ENCODE peak calls at places on chromosomes 1 and 21, in six cellular contexts. One of them, this sample, is unnamed.

GRCh38 chr1:230270185-230270939 is 155.8 kb downstream of the PGBD5 start:
- DNase-seq in heart right ventricle: no peak
- DNase-seq in brain microvascular endothelial cell: peak; percentile 12
- DNase-seq in GM23338: no peak
- DNase-seq in right atrium auricular region: no peak
- DNase-seq in right cardiac atrium: no peak
- DNase-seq in this sample: no peak

GRCh38 chr1:116777831-116778830 is 23.9 kb downstream of the CD2 start:
- DNase-seq in heart right ventricle: no peak
- DNase-seq in brain microvascular endothelial cell: peak; percentile 73
- DNase-seq in GM23338: peak; percentile 9
- DNase-seq in right atrium auricular region: no peak
- DNase-seq in right cardiac atrium: no peak
- DNase-seq in this sample: no peak

GRCh38 chr21:25791321-25791720 is 56.5 kb downstream of the GABPA start:
- DNase-seq in heart right ventricle: no peak
- DNase-seq in brain microvascular endothelial cell: no peak
- DNase-seq in GM23338: peak; percentile 27
- DNase-seq in right atrium auricular region: no peak
- DNase-seq in right cardiac atrium: no peak
- DNase-seq in this sample: no peak

GRCh38 chr21:20720623-20721022 is 277.6 kb upstream of the NCAM2 start:
- DNase-seq in heart right ventricle: no peak
- DNase-seq in brain microvascular endothelial cell: no peak
- DNase-seq in GM23338: no peak
- DNase-seq in right atrium auricular region: no peak
- DNase-seq in right cardiac atrium: no peak
- DNase-seq in this sample: no peak

GRCh38 chr21:41500931-41501381 is 7.0 kb downstream of the TMPRSS2 start:
- DNase-seq in heart right ventricle: no peak
- DNase-seq in brain microvascular endothelial cell: no peak
- DNase-seq in GM23338: no peak
- DNase-seq in right atrium auricular region: no peak
- DNase-seq in right cardiac atrium: no peak
- DNase-seq in this sample: no peak

GRCh38 chr1:228471762-228472398 is 15.3 kb upstream of the RNF187 start:
- DNase-seq in heart right ventricle: no peak
- DNase-seq in brain microvascular endothelial cell: no peak
- DNase-seq in GM23338: peak; percentile 93
- DNase-seq in right atrium auricular region: no peak
- DNase-seq in right cardiac atrium: no peak
- DNase-seq in this sample: no peak

GRCh38 chr1:3453891-3454810 is at the start of gene ARHGEF16:
- DNase-seq in heart right ventricle: peak; percentile 61
- DNase-seq in brain microvascular endothelial cell: peak; percentile 29
- DNase-seq in GM23338: peak; percentile 93
- DNase-seq in right atrium auricular region: no peak
- DNase-seq in right cardiac atrium: peak; percentile 60
- DNase-seq in this sample: no peak

GRCh38 chr1:201295346-201295745 is 12.0 kb downstream of the PKP1 start:
- DNase-seq in heart right ventricle: no peak
- DNase-seq in brain microvascular endothelial cell: no peak
- DNase-seq in GM23338: no peak
- DNase-seq in right atrium auricular region: no peak
- DNase-seq in right cardiac atrium: no peak
- DNase-seq in this sample: no peak

GRCh38 chr1:7783178-7783711 is 846 bp upstream of the PER3 start:
- DNase-seq in heart right ventricle: peak; percentile 74
- DNase-seq in brain microvascular endothelial cell: peak; percentile 4
- DNase-seq in GM23338: peak; percentile 83
- DNase-seq in right atrium auricular region: peak; percentile 72
- DNase-seq in right cardiac atrium: peak; percentile 82
- DNase-seq in this sample: no peak

GRCh38 chr21:15264084-15264483 is 199.3 kb upstream of the NRIP1 start:
- DNase-seq in heart right ventricle: no peak
- DNase-seq in brain microvascular endothelial cell: no peak
- DNase-seq in GM23338: no peak
- DNase-seq in right atrium auricular region: no peak
- DNase-seq in right cardiac atrium: no peak
- DNase-seq in this sample: no peak

GRCh38 chr1:172976222-172977041 is 74.3 kb downstream of the TNFSF18 start:
- DNase-seq in heart right ventricle: no peak
- DNase-seq in brain microvascular endothelial cell: peak; percentile 90
- DNase-seq in GM23338: no peak
- DNase-seq in right atrium auricular region: no peak
- DNase-seq in right cardiac atrium: no peak
- DNase-seq in this sample: peak; percentile 65

GRCh38 chr21:42234026-42234425 is 15.1 kb downstream of the ABCG1 start:
- DNase-seq in heart right ventricle: no peak
- DNase-seq in brain microvascular endothelial cell: no peak
- DNase-seq in GM23338: peak; percentile 48
- DNase-seq in right atrium auricular region: no peak
- DNase-seq in right cardiac atrium: no peak
- DNase-seq in this sample: no peak

GRCh38 chr1:119631433-119632102 is 16.5 kb downstream of the ZNF697 start:
- DNase-seq in heart right ventricle: peak; percentile 95
- DNase-seq in brain microvascular endothelial cell: peak; percentile 66
- DNase-seq in GM23338: peak; percentile 78
- DNase-seq in right atrium auricular region: peak; percentile 87
- DNase-seq in right cardiac atrium: peak; percentile 91
- DNase-seq in this sample: no peak

GRCh38 chr1:230277201-230277771 is 148.8 kb downstream of the PGBD5 start:
- DNase-seq in heart right ventricle: no peak
- DNase-seq in brain microvascular endothelial cell: no peak
- DNase-seq in GM23338: peak; percentile 97
- DNase-seq in right atrium auricular region: no peak
- DNase-seq in right cardiac atrium: no peak
- DNase-seq in this sample: no peak

GRCh38 chr1:151909167-151910149 is at the start of gene THEM4:
- DNase-seq in heart right ventricle: peak; percentile 98
- DNase-seq in brain microvascular endothelial cell: peak; percentile 92
- DNase-seq in GM23338: peak; percentile 99
- DNase-seq in right atrium auricular region: peak; percentile 97
- DNase-seq in right cardiac atrium: peak; percentile 99
- DNase-seq in this sample: peak; percentile 49

GRCh38 chr1:177164380-177165068 is at the start of gene ASTN1:
- DNase-seq in heart right ventricle: no peak
- DNase-seq in brain microvascular endothelial cell: no peak
- DNase-seq in GM23338: peak; percentile 85
- DNase-seq in right atrium auricular region: no peak
- DNase-seq in right cardiac atrium: no peak
- DNase-seq in this sample: no peak

GRCh38 chr1:179298952-179299351 is 5.4 kb downstream of the SOAT1 start:
- DNase-seq in heart right ventricle: no peak
- DNase-seq in brain microvascular endothelial cell: no peak
- DNase-seq in GM23338: no peak
- DNase-seq in right atrium auricular region: no peak
- DNase-seq in right cardiac atrium: no peak
- DNase-seq in this sample: no peak

GRCh38 chr1:27599605-27600499 is 4.1 kb downstream of the AHDC1 start:
- DNase-seq in heart right ventricle: no peak
- DNase-seq in brain microvascular endothelial cell: no peak
- DNase-seq in GM23338: peak; percentile 81
- DNase-seq in right atrium auricular region: no peak
- DNase-seq in right cardiac atrium: no peak
- DNase-seq in this sample: no peak

GRCh38 chr21:37915516-37915915 is 741 bp downstream of the KCNJ6 start:
- DNase-seq in heart right ventricle: no peak
- DNase-seq in brain microvascular endothelial cell: no peak
- DNase-seq in GM23338: peak; percentile 37
- DNase-seq in right atrium auricular region: no peak
- DNase-seq in right cardiac atrium: no peak
- DNase-seq in this sample: no peak

GRCh38 chr1:10430216-10431064 is at the start of gene CENPS:
- DNase-seq in heart right ventricle: peak; percentile 92
- DNase-seq in brain microvascular endothelial cell: peak; percentile 77
- DNase-seq in GM23338: peak; percentile 98
- DNase-seq in right atrium auricular region: peak; percentile 85
- DNase-seq in right cardiac atrium: peak; percentile 96
- DNase-seq in this sample: no peak

GRCh38 chr21:22842875-22843274 is 1844.7 kb downstream of the NCAM2 start:
- DNase-seq in heart right ventricle: no peak
- DNase-seq in brain microvascular endothelial cell: no peak
- DNase-seq in GM23338: peak; percentile 2
- DNase-seq in right atrium auricular region: no peak
- DNase-seq in right cardiac atrium: no peak
- DNase-seq in this sample: no peak

GRCh38 chr21:42374457-42374856 is 8.1 kb upstream of the TFF1 start:
- DNase-seq in heart right ventricle: no peak
- DNase-seq in brain microvascular endothelial cell: no peak
- DNase-seq in GM23338: no peak
- DNase-seq in right atrium auricular region: no peak
- DNase-seq in right cardiac atrium: no peak
- DNase-seq in this sample: no peak

GRCh38 chr21:33831962-33832659 is 83.5 kb downstream of the ATP5PO start:
- DNase-seq in heart right ventricle: no peak
- DNase-seq in brain microvascular endothelial cell: no peak
- DNase-seq in GM23338: no peak
- DNase-seq in right atrium auricular region: no peak
- DNase-seq in right cardiac atrium: no peak
- DNase-seq in this sample: no peak

GRCh38 chr1:18234790-18235242 is 127.2 kb downstream of the IGSF21 start:
- DNase-seq in heart right ventricle: no peak
- DNase-seq in brain microvascular endothelial cell: peak; percentile 18
- DNase-seq in GM23338: peak; percentile 92
- DNase-seq in right atrium auricular region: no peak
- DNase-seq in right cardiac atrium: no peak
- DNase-seq in this sample: no peak

GRCh38 chr1:174788981-174789380 is 210.8 kb upstream of the CACYBP start:
- DNase-seq in heart right ventricle: no peak
- DNase-seq in brain microvascular endothelial cell: peak; percentile 46
- DNase-seq in GM23338: no peak
- DNase-seq in right atrium auricular region: no peak
- DNase-seq in right cardiac atrium: no peak
- DNase-seq in this sample: peak; percentile 68

GRCh38 chr1:107480548-107480947 is 339.7 kb downstream of the NTNG1 start:
- DNase-seq in heart right ventricle: peak; percentile 11
- DNase-seq in brain microvascular endothelial cell: no peak
- DNase-seq in GM23338: no peak
- DNase-seq in right atrium auricular region: no peak
- DNase-seq in right cardiac atrium: no peak
- DNase-seq in this sample: no peak

GRCh38 chr1:206826409-206826808 is 39.0 kb upstream of the IL20 start:
- DNase-seq in heart right ventricle: no peak
- DNase-seq in brain microvascular endothelial cell: no peak
- DNase-seq in GM23338: no peak
- DNase-seq in right atrium auricular region: no peak
- DNase-seq in right cardiac atrium: no peak
- DNase-seq in this sample: peak; percentile 36

GRCh38 chr1:171160611-171161354 is 24.3 kb upstream of the FMO2 start:
- DNase-seq in heart right ventricle: no peak
- DNase-seq in brain microvascular endothelial cell: no peak
- DNase-seq in GM23338: peak; percentile 14
- DNase-seq in right atrium auricular region: no peak
- DNase-seq in right cardiac atrium: peak; percentile 19
- DNase-seq in this sample: no peak
- H3K27ac ChIP-seq in heart right ventricle: no peak overlapping the region
- H3K27ac ChIP-seq in brain microvascular endothelial cell: no peak overlapping the region
- H3K27ac ChIP-seq in GM23338: no peak overlapping the region
- H3K27ac ChIP-seq in right atrium auricular region: peak overlapping the region; percentile 21
- H3K27ac ChIP-seq in right cardiac atrium: no peak overlapping the region
- H3K27ac ChIP-seq in this sample: peak overlapping the region; percentile 19

DNA sequence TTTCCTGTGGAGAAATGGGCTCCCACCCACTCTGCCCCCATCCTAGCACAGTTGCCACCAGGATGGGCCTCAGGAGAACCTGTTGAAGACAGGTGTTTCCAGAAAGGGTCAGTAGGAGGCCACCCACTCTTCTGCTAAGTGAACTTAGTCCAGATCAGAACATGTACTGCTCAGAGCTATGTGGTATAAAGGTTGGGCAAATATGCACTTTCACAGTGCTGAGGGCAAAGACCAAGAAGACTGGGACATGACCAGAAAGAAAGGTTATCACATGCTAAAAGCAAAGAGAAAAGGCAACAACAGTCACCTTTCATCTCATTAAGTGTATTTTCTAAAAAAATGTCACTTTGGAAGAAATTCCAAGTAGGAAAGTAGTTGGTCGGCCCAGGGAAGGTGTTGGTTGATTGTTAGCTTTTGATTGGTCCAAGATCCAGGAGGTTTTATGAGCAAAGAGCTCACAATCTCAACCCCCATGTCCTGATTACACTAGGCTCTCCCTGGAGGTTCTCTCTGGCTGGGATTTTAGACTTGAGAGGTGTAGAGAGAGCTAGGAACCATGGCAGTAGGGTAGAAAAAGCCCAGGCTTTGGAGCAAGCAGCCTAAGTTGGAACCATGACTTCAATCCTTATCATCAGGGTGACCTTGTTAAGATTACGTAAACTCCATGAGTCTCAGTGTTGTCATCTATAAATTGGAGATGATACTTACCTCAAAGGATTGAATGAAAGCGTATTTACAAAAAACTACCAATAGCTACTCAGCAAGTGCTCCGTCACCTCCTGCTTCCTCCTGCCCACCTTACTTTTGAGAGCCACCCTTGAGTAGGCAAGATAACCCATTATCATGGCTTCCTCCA is 102.6 kb downstream of the GLUL start:
- DNase-seq in heart right ventricle: no peak
- DNase-seq in brain microvascular endothelial cell: no peak
- DNase-seq in GM23338: no peak
- DNase-seq in right atrium auricular region: no peak
- DNase-seq in right cardiac atrium: no peak
- DNase-seq in this sample: no peak
- H3K27ac ChIP-seq in heart right ventricle: no peak overlapping the region
- H3K27ac ChIP-seq in brain microvascular endothelial cell: no peak overlapping the region
- H3K27ac ChIP-seq in GM23338: no peak overlapping the region
- H3K27ac ChIP-seq in right atrium auricular region: peak overlapping the region; percentile 69
- H3K27ac ChIP-seq in right cardiac atrium: no peak overlapping the region
- H3K27ac ChIP-seq in this sample: no peak overlapping the region

GRCh38 chr1:154973344-154974085 is 966 bp upstream of the CKS1B start:
- DNase-seq in heart right ventricle: peak; percentile 95
- DNase-seq in brain microvascular endothelial cell: peak; percentile 98
- DNase-seq in GM23338: peak; percentile 100
- DNase-seq in right atrium auricular region: peak; percentile 99
- DNase-seq in right cardiac atrium: peak; percentile 98
- DNase-seq in this sample: peak; percentile 89

GRCh38 chr1:154972517-154973343 is 1.8 kb upstream of the CKS1B start:
- DNase-seq in heart right ventricle: peak; percentile 38
- DNase-seq in brain microvascular endothelial cell: peak; percentile 84
- DNase-seq in GM23338: peak; percentile 98
- DNase-seq in right atrium auricular region: peak; percentile 87
- DNase-seq in right cardiac atrium: peak; percentile 80
- DNase-seq in this sample: peak; percentile 91

GRCh38 chr1:154970631-154971340 is at the start of gene SHC1:
- DNase-seq in heart right ventricle: peak; percentile 91
- DNase-seq in brain microvascular endothelial cell: peak; percentile 88
- DNase-seq in GM23338: peak; percentile 97
- DNase-seq in right atrium auricular region: peak; percentile 97
- DNase-seq in right cardiac atrium: peak; percentile 97
- DNase-seq in this sample: peak; percentile 63

GRCh38 chr1:154971341-154971998 is 923 bp upstream of the SHC1 start:
- DNase-seq in heart right ventricle: no peak
- DNase-seq in brain microvascular endothelial cell: peak; percentile 56
- DNase-seq in GM23338: no peak
- DNase-seq in right atrium auricular region: peak; percentile 88
- DNase-seq in right cardiac atrium: peak; percentile 60
- DNase-seq in this sample: peak; percentile 76

GRCh38 chr1:154972213-154972516 is 1.6 kb upstream of the SHC1 start:
- DNase-seq in heart right ventricle: no peak
- DNase-seq in brain microvascular endothelial cell: no peak
- DNase-seq in GM23338: no peak
- DNase-seq in right atrium auricular region: no peak
- DNase-seq in right cardiac atrium: no peak
- DNase-seq in this sample: no peak
- H3K27ac ChIP-seq in heart right ventricle: peak overlapping the region; percentile 93
- H3K27ac ChIP-seq in brain microvascular endothelial cell: peak overlapping the region; percentile 96
- H3K27ac ChIP-seq in GM23338: peak overlapping the region; percentile 97
- H3K27ac ChIP-seq in right atrium auricular region: peak overlapping the region; percentile 99
- H3K27ac ChIP-seq in right cardiac atrium: peak overlapping the region; percentile 99
- H3K27ac ChIP-seq in this sample: peak overlapping the region; percentile 100

GRCh38 chr1:24724345-24725208 is 20.7 kb upstream of the CLIC4 start:
- DNase-seq in heart right ventricle: no peak
- DNase-seq in brain microvascular endothelial cell: peak; percentile 94
- DNase-seq in GM23338: peak; percentile 58
- DNase-seq in right atrium auricular region: no peak
- DNase-seq in right cardiac atrium: peak; percentile 53
- DNase-seq in this sample: no peak
- H3K27ac ChIP-seq in heart right ventricle: peak overlapping the region; percentile 55
- H3K27ac ChIP-seq in brain microvascular endothelial cell: peak overlapping the region; percentile 60
- H3K27ac ChIP-seq in GM23338: peak overlapping the region; percentile 27
- H3K27ac ChIP-seq in right atrium auricular region: peak overlapping the region; percentile 51
- H3K27ac ChIP-seq in right cardiac atrium: peak overlapping the region; percentile 50
- H3K27ac ChIP-seq in this sample: no peak overlapping the region